ENCODE peak calls at places on chromosomes 13 and 19, in four cellular contexts. W is IMR-90, Y is neural crest cell, Q is AG04450. D is an unnamed sample.

GRCh38 chr13:100852146-100852545 is 177.6 kb upstream of the TMTC4 start:
- DNase-seq in W (no peak), Y (no peak), Q (no peak), D (no peak)

GRCh38 chr13:113974304-113975281 is 717 bp upstream of the C13orf46 start:
- DNase-seq in W (no peak), Y (no peak), Q (no peak), D (no peak)

GRCh38 chr19:4851551-4852290 is 15.7 kb downstream of the PLIN3 start:
- DNase-seq in W (peak), Y (peak), Q (no peak), D (peak)

GRCh38 chr19:13017306-13018036 is 22.2 kb downstream of the NFIX start:
- DNase-seq in W (no peak), Y (no peak), Q (no peak), D (no peak)

GRCh38 chr19:36939153-36939552 is 23.0 kb downstream of the ZNF568 start:
- DNase-seq in W (no peak), Y (no peak), Q (no peak), D (peak)

GRCh38 chr13:59776924-59777690 is 386.6 kb downstream of the DIAPH3 start:
- DNase-seq in W (peak), Y (no peak), Q (peak), D (peak)

GRCh38 chr19:13053761-13054604 is 48.7 kb downstream of the LYL1 start:
- DNase-seq in W (peak), Y (peak), Q (peak), D (peak)

GRCh38 chr19:46766569-46767317 is 20.5 kb upstream of the STRN4 start:
- DNase-seq in W (no peak), Y (peak), Q (no peak), D (no peak)

GRCh38 chr19:39413903-39414608 is 1.6 kb downstream of the PLEKHG2 start:
- DNase-seq in W (peak), Y (no peak), Q (no peak), D (no peak)

GRCh38 chr19:4360641-4361151 is 17.3 kb downstream of the MPND start:
- DNase-seq in W (no peak), Y (no peak), Q (no peak), D (no peak)

GRCh38 chr19:5696196-5697021 is 6.3 kb downstream of the RPL36 start:
- DNase-seq in W (no peak), Y (no peak), Q (no peak), D (no peak)

GRCh38 chr19:56732974-56733373 is 61.4 kb upstream of the ZNF835 start:
- DNase-seq in W (no peak), Y (no peak), Q (no peak), D (no peak)

GRCh38 chr19:8526345-8527062 is 12.5 kb upstream of the ZNF414 start:
- DNase-seq in W (peak), Y (peak), Q (peak), D (peak)

GRCh38 chr13:85028035-85028434 is 771.2 kb downstream of the SLITRK6 start:
- DNase-seq in W (no peak), Y (no peak), Q (no peak), D (no peak)

GRCh38 chr13:111099292-111099691 is 15.8 kb upstream of the ARHGEF7 start:
- DNase-seq in W (no peak), Y (no peak), Q (no peak), D (no peak)

GRCh38 chr19:41714598-41714997 is 6.2 kb downstream of the CEACAM5 start:
- DNase-seq in W (no peak), Y (no peak), Q (no peak), D (no peak)

GRCh38 chr19:29550896-29551295 is 25.1 kb downstream of the VSTM2B start:
- DNase-seq in W (no peak), Y (no peak), Q (no peak), D (no peak)

GRCh38 chr19:32201211-32201610 is 144.2 kb upstream of the ZNF507 start:
- DNase-seq in W (no peak), Y (no peak), Q (no peak), D (no peak)

GRCh38 chr13:91185294-91185863 is 162.1 kb upstream of the MIR17HG start:
- DNase-seq in W (peak), Y (no peak), Q (no peak), D (peak)

GRCh38 chr19:18091217-18091608 is 4.5 kb upstream of the IL12RB1 start:
- DNase-seq in W (no peak), Y (no peak), Q (no peak), D (no peak)

GRCh38 chr19:45115809-45116615 is 23.0 kb downstream of the PPP1R37 start:
- DNase-seq in W (no peak), Y (no peak), Q (no peak), D (no peak)

GRCh38 chr13:21395953-21396352 is 63.1 kb downstream of the ZDHHC20 start:
- DNase-seq in W (no peak), Y (no peak), Q (no peak), D (no peak)

GRCh38 chr19:6239401-6239844 is 40.4 kb downstream of the MLLT1 start:
- DNase-seq in W (peak), Y (no peak), Q (no peak), D (peak)

GRCh38 chr13:113950451-113951245 is 23.2 kb downstream of the C13orf46 start:
- DNase-seq in W (no peak), Y (no peak), Q (no peak), D (no peak)

GRCh38 chr19:12913871-12914690 is 5.0 kb downstream of the SYCE2 start:
- DNase-seq in W (no peak), Y (no peak), Q (no peak), D (peak)

GRCh38 chr19:50377051-50377441 is 789 bp downstream of the NR1H2 start:
- DNase-seq in W (no peak), Y (no peak), Q (no peak), D (no peak)

GRCh38 chr19:42206871-42207755 is 10.4 kb downstream of the DEDD2 start:
- DNase-seq in W (peak), Y (no peak), Q (no peak), D (no peak)

GRCh38 chr19:5150331-5150901 is 181.5 kb downstream of the KDM4B start:
- DNase-seq in W (no peak), Y (no peak), Q (no peak), D (no peak)

GRCh38 chr13:67408823-67409222 is 178.7 kb upstream of the PCDH9 start:
- DNase-seq in W (no peak), Y (no peak), Q (no peak), D (peak)

GRCh38 chr19:40190891-40191835 is at the start of gene MAP3K10:
- DNase-seq in W (peak), Y (peak), Q (no peak), D (peak)

GRCh38 chr13:24308068-24308445 is 1.3 kb upstream of the C1QTNF9 start:
- DNase-seq in W (no peak), Y (no peak), Q (no peak), D (no peak)

GRCh38 chr13:98071316-98071715 is 71.6 kb upstream of the FARP1 start:
- DNase-seq in W (no peak), Y (no peak), Q (no peak), D (no peak)

GRCh38 chr13:98066636-98067035 is 76.3 kb upstream of the FARP1 start:
- DNase-seq in W (no peak), Y (no peak), Q (no peak), D (no peak)

GRCh38 chr13:98068511-98068910 is 74.4 kb upstream of the FARP1 start:
- DNase-seq in W (no peak), Y (no peak), Q (no peak), D (no peak)

GRCh38 chr13:98060282-98060681 is 82.6 kb upstream of the FARP1 start:
- DNase-seq in W (no peak), Y (no peak), Q (no peak), D (no peak)

DNA sequence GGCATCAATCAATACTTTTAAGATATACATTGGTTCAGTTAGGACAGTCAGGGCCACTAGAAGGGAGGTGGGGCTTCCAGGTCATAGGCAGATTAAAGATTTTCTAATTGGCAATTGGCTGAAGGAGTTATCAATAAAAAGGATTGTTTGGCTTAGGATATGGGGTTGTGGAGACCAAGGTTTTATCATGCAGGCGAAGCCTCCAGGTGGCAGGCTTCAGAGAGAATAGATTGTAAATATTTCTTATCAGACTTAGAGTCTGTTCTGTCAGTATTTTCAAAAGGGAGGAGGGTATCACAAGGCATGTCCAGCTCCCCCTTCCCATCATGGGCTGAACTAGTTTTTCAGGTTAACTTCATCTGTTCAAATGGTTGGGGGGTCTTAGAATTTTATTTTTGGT is 77.4 kb upstream of the FARP1 start:
- DNase-seq in W (no peak), Y (no peak), Q (no peak), D (no peak)
- TF ChIP-seq CTCF in W (no peak), Y (no peak), Q (no peak), D (no peak)

DNA sequence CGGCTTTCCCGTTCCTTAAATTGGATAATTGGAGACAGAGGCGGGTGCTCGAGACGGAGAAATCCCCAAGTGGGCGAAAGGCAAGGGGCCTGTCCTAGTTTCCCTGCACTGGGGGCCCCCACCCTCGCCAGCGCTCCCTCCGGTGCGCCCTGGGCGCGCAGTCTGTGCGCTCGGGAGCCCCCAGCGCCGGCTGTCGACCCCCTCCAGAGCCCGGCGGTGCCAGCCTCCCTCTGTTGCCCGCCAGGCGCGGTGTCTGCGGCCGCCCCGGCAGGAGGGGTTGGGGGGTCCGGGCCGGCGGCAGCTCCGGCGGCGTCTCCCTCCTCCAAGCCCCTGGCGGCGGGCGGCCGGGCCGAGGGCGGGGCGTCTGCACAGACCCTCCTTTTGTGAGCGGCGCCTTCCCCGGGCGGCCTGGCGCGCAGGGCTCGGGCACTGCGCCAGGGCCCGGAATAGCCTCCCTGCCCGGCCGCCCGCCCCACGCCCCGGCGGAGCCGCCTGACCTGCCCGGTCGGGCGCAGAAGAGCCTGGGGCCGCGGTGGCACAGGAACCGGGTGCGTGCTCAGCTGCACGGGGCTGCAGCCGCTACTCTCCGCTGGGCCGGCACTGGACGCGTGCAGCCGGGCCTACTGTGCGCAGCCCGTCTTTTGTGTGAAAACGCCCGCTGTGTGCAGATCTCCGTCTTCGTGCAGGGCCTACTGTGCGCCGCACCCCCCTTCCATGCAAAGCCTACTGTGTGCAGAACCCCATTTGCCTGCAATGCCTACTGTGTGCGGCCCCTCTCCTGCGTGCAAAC is 13.2 kb downstream of the GADD45B start:
- DNase-seq in W (no peak), Y (no peak), Q (no peak), D (peak)
- TF ChIP-seq CTCF in W (no peak), Y (peak), Q (no peak), D (no peak)

DNA sequence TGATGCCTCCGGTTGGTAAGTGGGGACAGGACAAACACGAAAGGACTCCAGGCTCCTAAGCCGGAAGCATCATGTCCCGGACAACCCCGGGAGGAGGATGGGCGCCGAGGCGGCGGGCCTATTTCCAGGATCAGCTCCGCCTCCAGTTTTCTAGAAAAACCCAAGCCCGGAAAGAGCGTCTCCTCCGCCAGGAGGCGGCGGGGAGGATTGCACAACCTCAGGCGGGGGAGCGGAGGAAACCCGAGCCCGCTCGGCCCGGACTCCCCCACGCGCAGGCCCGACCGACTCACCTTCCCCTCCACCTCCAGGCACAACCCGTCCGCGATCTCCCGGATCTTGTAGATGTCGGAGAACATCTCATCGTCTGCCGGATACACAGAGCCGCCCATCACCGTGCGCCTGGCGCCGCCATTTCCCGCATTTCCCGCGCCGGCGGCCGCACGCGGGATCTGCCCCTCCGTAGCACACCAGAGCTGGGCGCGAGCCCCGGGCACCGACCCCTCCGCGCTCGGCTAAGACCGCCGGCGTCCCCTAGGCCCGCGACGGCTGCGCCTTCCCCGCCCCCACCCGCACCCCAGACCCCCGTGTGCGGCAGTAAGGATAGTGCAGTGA is 455 bp downstream of the TPT1 start:
- DNase-seq in W (peak), Y (peak), Q (peak), D (peak)
- TF ChIP-seq CTCF in W (peak), Y (peak), Q (peak), D (peak)

DNA sequence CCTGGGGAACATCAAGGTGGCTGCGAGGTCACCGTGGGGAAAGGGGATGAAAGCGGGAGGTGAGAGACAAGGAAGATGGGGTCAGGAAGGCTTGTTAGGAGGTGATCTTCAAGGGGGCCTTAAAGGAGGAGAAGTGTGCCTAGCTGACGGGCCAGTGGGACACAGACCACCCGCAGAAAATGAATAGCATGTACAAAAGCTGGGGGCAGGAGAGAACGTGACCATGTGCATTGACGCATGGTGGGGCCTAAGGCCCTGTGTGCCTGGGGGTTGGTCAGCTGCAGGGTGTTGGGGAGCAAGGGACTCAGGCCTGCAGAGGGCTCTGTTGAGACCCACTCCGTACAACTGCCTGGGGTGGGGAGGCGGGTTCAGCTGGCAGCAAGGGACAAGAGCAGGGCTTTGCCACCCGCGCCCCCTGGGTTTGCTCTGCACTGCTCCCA is 5.9 kb downstream of the RAB8A start:
- DNase-seq in W (no peak), Y (no peak), Q (no peak), D (no peak)
- TF ChIP-seq CTCF in W (peak), Y (no peak), Q (peak), D (no peak)